ENCODE peak calls at places on chromosomes 7 and 10, in nine cellular contexts. One of them, this sample, is unnamed.
A peak's percentile ranks its signal among the peaks of the same experiment; 100 is the strongest.

GRCh38 chr7:74002474-74003017 is 25.4 kb upstream of the ELN start:
- DNase-seq in neural progenitor cell: no peak
- DNase-seq in cardiac fibroblast: peak; percentile 69
- DNase-seq in mammary epithelial cell: peak; percentile 57
- DNase-seq in nephron progenitor cell: no peak
- DNase-seq in neural crest cell: no peak
- DNase-seq in astrocyte: peak; percentile 81
- DNase-seq in B cell: no peak
- DNase-seq in esophagus squamous epithelium: no peak
- DNase-seq in this sample: peak; percentile 52

GRCh38 chr10:88786032-88786770 is 16.3 kb upstream of the LIPM start:
- DNase-seq in neural progenitor cell: no peak
- DNase-seq in cardiac fibroblast: no peak
- DNase-seq in mammary epithelial cell: no peak
- DNase-seq in nephron progenitor cell: no peak
- DNase-seq in neural crest cell: no peak
- DNase-seq in astrocyte: no peak
- DNase-seq in B cell: no peak
- DNase-seq in esophagus squamous epithelium: no peak
- DNase-seq in this sample: no peak

GRCh38 chr10:103599211-103599610 is 105.7 kb downstream of the NEURL1 start:
- DNase-seq in neural progenitor cell: peak; percentile 24
- DNase-seq in cardiac fibroblast: no peak
- DNase-seq in mammary epithelial cell: no peak
- DNase-seq in nephron progenitor cell: no peak
- DNase-seq in neural crest cell: no peak
- DNase-seq in astrocyte: no peak
- DNase-seq in B cell: no peak
- DNase-seq in esophagus squamous epithelium: no peak
- DNase-seq in this sample: no peak

GRCh38 chr7:19116121-19117080 is 1.0 kb downstream of the TWIST1 start:
- DNase-seq in neural progenitor cell: peak; percentile 64
- DNase-seq in cardiac fibroblast: peak; percentile 68
- DNase-seq in mammary epithelial cell: peak; percentile 42
- DNase-seq in nephron progenitor cell: peak; percentile 42
- DNase-seq in neural crest cell: no peak
- DNase-seq in astrocyte: peak; percentile 36
- DNase-seq in B cell: peak; percentile 42
- DNase-seq in esophagus squamous epithelium: no peak
- DNase-seq in this sample: peak; percentile 48

GRCh38 chr7:65002972-65003585 is 3.4 kb downstream of the ERV3-1 start:
- DNase-seq in neural progenitor cell: no peak
- DNase-seq in cardiac fibroblast: no peak
- DNase-seq in mammary epithelial cell: no peak
- DNase-seq in nephron progenitor cell: no peak
- DNase-seq in neural crest cell: no peak
- DNase-seq in astrocyte: no peak
- DNase-seq in B cell: no peak
- DNase-seq in esophagus squamous epithelium: no peak
- DNase-seq in this sample: no peak

GRCh38 chr10:63744060-63744941 is 223.1 kb downstream of the REEP3 start:
- DNase-seq in neural progenitor cell: no peak
- DNase-seq in cardiac fibroblast: peak; percentile 60
- DNase-seq in mammary epithelial cell: no peak
- DNase-seq in nephron progenitor cell: no peak
- DNase-seq in neural crest cell: no peak
- DNase-seq in astrocyte: peak; percentile 62
- DNase-seq in B cell: no peak
- DNase-seq in esophagus squamous epithelium: no peak
- DNase-seq in this sample: peak; percentile 76

GRCh38 chr7:151086802-151087246 is 549 bp downstream of the AGAP3 start:
- DNase-seq in neural progenitor cell: peak; percentile 77
- DNase-seq in cardiac fibroblast: no peak
- DNase-seq in mammary epithelial cell: peak; percentile 35
- DNase-seq in nephron progenitor cell: peak; percentile 57
- DNase-seq in neural crest cell: peak; percentile 31
- DNase-seq in astrocyte: no peak
- DNase-seq in B cell: no peak
- DNase-seq in esophagus squamous epithelium: no peak
- DNase-seq in this sample: peak; percentile 51

GRCh38 chr7:45992831-45993230 is 71.8 kb upstream of the IGFBP3 start:
- DNase-seq in neural progenitor cell: no peak
- DNase-seq in cardiac fibroblast: no peak
- DNase-seq in mammary epithelial cell: no peak
- DNase-seq in nephron progenitor cell: no peak
- DNase-seq in neural crest cell: no peak
- DNase-seq in astrocyte: no peak
- DNase-seq in B cell: no peak
- DNase-seq in esophagus squamous epithelium: no peak
- DNase-seq in this sample: peak; percentile 80

GRCh38 chr10:96400465-96400864 is 41.7 kb upstream of the OPALIN start:
- DNase-seq in neural progenitor cell: no peak
- DNase-seq in cardiac fibroblast: no peak
- DNase-seq in mammary epithelial cell: no peak
- DNase-seq in nephron progenitor cell: no peak
- DNase-seq in neural crest cell: no peak
- DNase-seq in astrocyte: no peak
- DNase-seq in B cell: no peak
- DNase-seq in esophagus squamous epithelium: no peak
- DNase-seq in this sample: no peak

GRCh38 chr10:31669367-31669766 is 259.3 kb downstream of the ARHGAP12 start:
- DNase-seq in neural progenitor cell: no peak
- DNase-seq in cardiac fibroblast: no peak
- DNase-seq in mammary epithelial cell: no peak
- DNase-seq in nephron progenitor cell: no peak
- DNase-seq in neural crest cell: no peak
- DNase-seq in astrocyte: no peak
- DNase-seq in B cell: no peak
- DNase-seq in esophagus squamous epithelium: no peak
- DNase-seq in this sample: no peak

GRCh38 chr10:78763651-78764395 is 304.9 kb upstream of the ZMIZ1 start:
- DNase-seq in neural progenitor cell: no peak
- DNase-seq in cardiac fibroblast: no peak
- DNase-seq in mammary epithelial cell: no peak
- DNase-seq in nephron progenitor cell: no peak
- DNase-seq in neural crest cell: no peak
- DNase-seq in astrocyte: no peak
- DNase-seq in B cell: no peak
- DNase-seq in esophagus squamous epithelium: no peak
- DNase-seq in this sample: no peak

GRCh38 chr7:117582219-117582704 is 102.4 kb downstream of the CFTR start:
- DNase-seq in neural progenitor cell: peak; percentile 17
- DNase-seq in cardiac fibroblast: peak; percentile 99
- DNase-seq in mammary epithelial cell: no peak
- DNase-seq in nephron progenitor cell: no peak
- DNase-seq in neural crest cell: no peak
- DNase-seq in astrocyte: peak; percentile 91
- DNase-seq in B cell: no peak
- DNase-seq in esophagus squamous epithelium: no peak
- DNase-seq in this sample: peak; percentile 99

GRCh38 chr7:148558914-148559313 is 31.7 kb upstream of the C7orf33 start:
- DNase-seq in neural progenitor cell: no peak
- DNase-seq in cardiac fibroblast: no peak
- DNase-seq in mammary epithelial cell: no peak
- DNase-seq in nephron progenitor cell: no peak
- DNase-seq in neural crest cell: no peak
- DNase-seq in astrocyte: no peak
- DNase-seq in B cell: no peak
- DNase-seq in esophagus squamous epithelium: no peak
- DNase-seq in this sample: no peak

GRCh38 chr7:37990337-37990736 is 69.9 kb downstream of the EPDR1 start:
- DNase-seq in neural progenitor cell: no peak
- DNase-seq in cardiac fibroblast: no peak
- DNase-seq in mammary epithelial cell: no peak
- DNase-seq in nephron progenitor cell: no peak
- DNase-seq in neural crest cell: no peak
- DNase-seq in astrocyte: no peak
- DNase-seq in B cell: no peak
- DNase-seq in esophagus squamous epithelium: no peak
- DNase-seq in this sample: no peak

DNA sequence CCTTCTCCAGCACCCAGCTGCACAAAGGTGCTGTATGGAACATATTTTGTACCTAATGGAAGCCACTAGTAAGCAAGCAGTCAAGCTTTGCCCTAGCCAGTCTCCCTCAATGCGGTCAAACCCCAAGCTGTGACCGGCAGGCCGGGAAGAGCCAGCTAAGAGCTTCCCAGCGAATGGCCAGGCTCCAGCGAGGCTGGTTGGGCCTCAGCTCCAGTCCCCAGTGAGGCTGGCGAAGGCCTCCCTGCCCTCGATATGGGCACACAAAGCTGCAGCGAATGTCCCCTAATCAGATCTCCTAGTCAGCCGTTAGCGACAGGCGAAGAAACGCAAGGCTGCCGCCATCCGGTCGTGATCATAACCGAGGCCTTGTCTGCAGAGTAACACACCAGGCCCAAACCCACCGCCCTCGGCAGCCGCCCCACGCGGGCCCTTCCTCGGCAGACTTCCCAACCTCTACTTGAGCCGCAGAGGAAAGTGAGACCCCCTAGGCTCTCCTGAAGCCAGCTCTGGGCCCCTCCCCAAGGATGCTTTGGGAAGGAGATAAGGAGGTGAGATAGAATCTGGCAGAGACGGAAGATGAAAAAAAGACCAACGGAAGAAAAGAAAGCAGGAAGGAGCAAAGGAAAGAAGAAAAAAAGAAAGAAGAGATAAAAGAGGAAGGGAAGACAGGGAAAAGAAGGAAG is 3.1 kb upstream of the HOXA9 start:
- DNase-seq in neural progenitor cell: peak; percentile 59
- DNase-seq in cardiac fibroblast: no peak
- DNase-seq in mammary epithelial cell: no peak
- DNase-seq in nephron progenitor cell: peak; percentile 58
- DNase-seq in neural crest cell: no peak
- DNase-seq in astrocyte: no peak
- DNase-seq in B cell: no peak
- DNase-seq in esophagus squamous epithelium: no peak
- DNase-seq in this sample: peak; percentile 86
- TF ChIP-seq CTCF in neural progenitor cell: peak; percentile 6
- TF ChIP-seq CTCF in cardiac fibroblast: no peak
- TF ChIP-seq CTCF in mammary epithelial cell: no peak
- TF ChIP-seq CTCF in nephron progenitor cell: no peak
- TF ChIP-seq CTCF in neural crest cell: no peak
- TF ChIP-seq CTCF in astrocyte: no peak
- TF ChIP-seq CTCF in B cell: no peak
- TF ChIP-seq CTCF in esophagus squamous epithelium: no peak
- TF ChIP-seq CTCF in this sample: peak; percentile 22

GRCh38 chr10:20768849-20769248 is 128.3 kb downstream of the NEBL start:
- DNase-seq in neural progenitor cell: peak; percentile 49
- DNase-seq in cardiac fibroblast: peak; percentile 43
- DNase-seq in mammary epithelial cell: peak; percentile 11
- DNase-seq in nephron progenitor cell: no peak
- DNase-seq in neural crest cell: no peak
- DNase-seq in astrocyte: peak; percentile 6
- DNase-seq in B cell: no peak
- DNase-seq in esophagus squamous epithelium: no peak
- DNase-seq in this sample: peak; percentile 2
- TF ChIP-seq CTCF in neural progenitor cell: peak; percentile 64
- TF ChIP-seq CTCF in cardiac fibroblast: peak; percentile 21
- TF ChIP-seq CTCF in mammary epithelial cell: peak; percentile 48
- TF ChIP-seq CTCF in nephron progenitor cell: peak; percentile 40
- TF ChIP-seq CTCF in neural crest cell: peak; percentile 75
- TF ChIP-seq CTCF in astrocyte: peak; percentile 22
- TF ChIP-seq CTCF in B cell: no peak
- TF ChIP-seq CTCF in esophagus squamous epithelium: no peak
- TF ChIP-seq CTCF in this sample: peak; percentile 4

GRCh38 chr7:100040575-100040974 is 9.0 kb upstream of the ZSCAN21 start:
- DNase-seq in neural progenitor cell: no peak
- DNase-seq in cardiac fibroblast: no peak
- DNase-seq in mammary epithelial cell: no peak
- DNase-seq in nephron progenitor cell: no peak
- DNase-seq in neural crest cell: no peak
- DNase-seq in astrocyte: no peak
- DNase-seq in B cell: no peak
- DNase-seq in esophagus squamous epithelium: no peak
- DNase-seq in this sample: no peak

GRCh38 chr7:100049441-100050291 is at the start of gene ZSCAN21:
- DNase-seq in neural progenitor cell: peak; percentile 94
- DNase-seq in cardiac fibroblast: peak; percentile 86
- DNase-seq in mammary epithelial cell: peak; percentile 79
- DNase-seq in nephron progenitor cell: peak; percentile 88
- DNase-seq in neural crest cell: peak; percentile 71
- DNase-seq in astrocyte: peak; percentile 77
- DNase-seq in B cell: peak; percentile 88
- DNase-seq in esophagus squamous epithelium: no peak
- DNase-seq in this sample: peak; percentile 89

GRCh38 chr7:100048680-100049079 is 894 bp upstream of the ZSCAN21 start:
- DNase-seq in neural progenitor cell: no peak
- DNase-seq in cardiac fibroblast: no peak
- DNase-seq in mammary epithelial cell: no peak
- DNase-seq in nephron progenitor cell: no peak
- DNase-seq in neural crest cell: no peak
- DNase-seq in astrocyte: no peak
- DNase-seq in B cell: no peak
- DNase-seq in esophagus squamous epithelium: no peak
- DNase-seq in this sample: no peak

GRCh38 chr7:100044719-100045118 is 4.9 kb upstream of the ZSCAN21 start:
- DNase-seq in neural progenitor cell: no peak
- DNase-seq in cardiac fibroblast: no peak
- DNase-seq in mammary epithelial cell: peak; percentile 33
- DNase-seq in nephron progenitor cell: no peak
- DNase-seq in neural crest cell: no peak
- DNase-seq in astrocyte: no peak
- DNase-seq in B cell: peak; percentile 33
- DNase-seq in esophagus squamous epithelium: no peak
- DNase-seq in this sample: no peak
- TF ChIP-seq CTCF in neural progenitor cell: peak; percentile 4
- TF ChIP-seq CTCF in cardiac fibroblast: no peak
- TF ChIP-seq CTCF in mammary epithelial cell: peak; percentile 48
- TF ChIP-seq CTCF in nephron progenitor cell: no peak
- TF ChIP-seq CTCF in neural crest cell: no peak
- TF ChIP-seq CTCF in astrocyte: no peak
- TF ChIP-seq CTCF in B cell: peak; percentile 11
- TF ChIP-seq CTCF in esophagus squamous epithelium: peak; percentile 66
- TF ChIP-seq CTCF in this sample: peak; percentile 14

DNA sequence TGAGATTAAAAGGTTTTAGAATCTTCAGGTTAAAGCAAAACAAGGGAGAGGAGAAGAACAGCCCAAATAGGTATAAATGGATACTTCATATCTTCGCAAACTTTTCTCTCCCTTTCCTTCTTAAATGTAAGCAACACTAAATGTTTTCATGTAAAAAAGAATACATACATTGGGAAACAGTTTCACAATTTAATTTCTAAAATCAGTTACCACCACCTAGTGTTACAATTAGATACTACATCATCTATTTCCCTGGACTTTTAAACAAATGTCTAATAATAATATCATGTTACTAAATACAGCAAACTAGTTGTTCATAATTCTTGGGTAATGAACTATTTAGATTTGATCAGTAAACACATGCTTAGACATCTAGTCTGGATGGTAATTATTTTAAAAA is 35.8 kb downstream of the MINDY3 start:
- DNase-seq in neural progenitor cell: no peak
- DNase-seq in cardiac fibroblast: peak; percentile 56
- DNase-seq in mammary epithelial cell: no peak
- DNase-seq in nephron progenitor cell: no peak
- DNase-seq in neural crest cell: no peak
- DNase-seq in astrocyte: peak; percentile 8
- DNase-seq in B cell: no peak
- DNase-seq in esophagus squamous epithelium: no peak
- DNase-seq in this sample: peak; percentile 35
- TF ChIP-seq CTCF in neural progenitor cell: peak; percentile 58
- TF ChIP-seq CTCF in cardiac fibroblast: peak; percentile 32
- TF ChIP-seq CTCF in mammary epithelial cell: peak; percentile 43
- TF ChIP-seq CTCF in nephron progenitor cell: peak; percentile 53
- TF ChIP-seq CTCF in neural crest cell: peak; percentile 71
- TF ChIP-seq CTCF in astrocyte: peak; percentile 29
- TF ChIP-seq CTCF in B cell: peak; percentile 74
- TF ChIP-seq CTCF in esophagus squamous epithelium: no peak
- TF ChIP-seq CTCF in this sample: peak; percentile 40

GRCh38 chr10:114458955-114459354 is 54.7 kb upstream of the AFAP1L2 start:
- DNase-seq in neural progenitor cell: peak; percentile 62
- DNase-seq in cardiac fibroblast: peak; percentile 48
- DNase-seq in mammary epithelial cell: peak; percentile 21
- DNase-seq in nephron progenitor cell: peak; percentile 57
- DNase-seq in neural crest cell: peak; percentile 57
- DNase-seq in astrocyte: no peak
- DNase-seq in B cell: no peak
- DNase-seq in esophagus squamous epithelium: no peak
- DNase-seq in this sample: peak; percentile 62
- TF ChIP-seq CTCF in neural progenitor cell: peak; percentile 63
- TF ChIP-seq CTCF in cardiac fibroblast: peak; percentile 38
- TF ChIP-seq CTCF in mammary epithelial cell: peak; percentile 57
- TF ChIP-seq CTCF in nephron progenitor cell: peak; percentile 51
- TF ChIP-seq CTCF in neural crest cell: peak; percentile 59
- TF ChIP-seq CTCF in astrocyte: no peak
- TF ChIP-seq CTCF in B cell: no peak
- TF ChIP-seq CTCF in esophagus squamous epithelium: no peak
- TF ChIP-seq CTCF in this sample: peak; percentile 62

This sample was measured in fibroblast of villous mesenchyme.